ENCODE peak calls at places on chromosomes 2 and 18, in six cellular contexts. I, D, P, O, M and Z are unnamed samples.

GRCh38 chr2:219273887-219274391 is 5.2 kb upstream of the DNAJB2 start:
- DNase-seq in I (no peak), D (no peak), P (no peak), O (no peak), M (no peak), Z (no peak)

GRCh38 chr2:211751853-211752252 is 786.7 kb downstream of the ERBB4 start:
- DNase-seq in I (no peak), D (no peak), P (no peak), O (no peak), M (no peak), Z (no peak)

GRCh38 chr18:66873899-66874298 is 270.0 kb upstream of the CDH19 start:
- DNase-seq in I (no peak), D (no peak), P (no peak), O (no peak), M (no peak), Z (no peak)

GRCh38 chr2:61620244-61621159 is 82.3 kb upstream of the XPO1 start:
- DNase-seq in I (no peak), D (no peak), P (peak; percentile 50), O (peak; percentile 25), M (no peak), Z (peak; percentile 20)

GRCh38 chr2:11543337-11544216 is 9.7 kb downstream of the GREB1 start:
- DNase-seq in I (no peak), D (peak; percentile 48), P (no peak), O (no peak), M (no peak), Z (no peak)

GRCh38 chr2:233799716-233800115 is 21.6 kb downstream of the MROH2A start:
- DNase-seq in I (no peak), D (no peak), P (no peak), O (no peak), M (no peak), Z (no peak)

GRCh38 chr18:5772706-5773105 is 122.6 kb downstream of the TMEM200C start:
- DNase-seq in I (no peak), D (no peak), P (no peak), O (no peak), M (no peak), Z (no peak)

GRCh38 chr18:55265916-55266488 is 306.7 kb upstream of the CCDC68 start:
- DNase-seq in I (no peak), D (no peak), P (no peak), O (no peak), M (no peak), Z (no peak)

GRCh38 chr2:54572262-54572635 is 116.1 kb downstream of the SPTBN1 start:
- DNase-seq in I (no peak), D (no peak), P (no peak), O (no peak), M (no peak), Z (no peak)

GRCh38 chr2:47520825-47521665 is 118.1 kb downstream of the MSH2 start:
- DNase-seq in I (no peak), D (no peak), P (no peak), O (peak; percentile 93), M (peak; percentile 74), Z (peak; percentile 84)

GRCh38 chr18:25876334-25876979 is 214.0 kb downstream of the SS18 start:
- DNase-seq in I (no peak), D (no peak), P (no peak), O (no peak), M (no peak), Z (no peak)

GRCh38 chr2:47724221-47724981 is 58.5 kb upstream of the MSH6 start:
- DNase-seq in I (no peak), D (no peak), P (no peak), O (peak; percentile 76), M (peak; percentile 96), Z (no peak)

DNA sequence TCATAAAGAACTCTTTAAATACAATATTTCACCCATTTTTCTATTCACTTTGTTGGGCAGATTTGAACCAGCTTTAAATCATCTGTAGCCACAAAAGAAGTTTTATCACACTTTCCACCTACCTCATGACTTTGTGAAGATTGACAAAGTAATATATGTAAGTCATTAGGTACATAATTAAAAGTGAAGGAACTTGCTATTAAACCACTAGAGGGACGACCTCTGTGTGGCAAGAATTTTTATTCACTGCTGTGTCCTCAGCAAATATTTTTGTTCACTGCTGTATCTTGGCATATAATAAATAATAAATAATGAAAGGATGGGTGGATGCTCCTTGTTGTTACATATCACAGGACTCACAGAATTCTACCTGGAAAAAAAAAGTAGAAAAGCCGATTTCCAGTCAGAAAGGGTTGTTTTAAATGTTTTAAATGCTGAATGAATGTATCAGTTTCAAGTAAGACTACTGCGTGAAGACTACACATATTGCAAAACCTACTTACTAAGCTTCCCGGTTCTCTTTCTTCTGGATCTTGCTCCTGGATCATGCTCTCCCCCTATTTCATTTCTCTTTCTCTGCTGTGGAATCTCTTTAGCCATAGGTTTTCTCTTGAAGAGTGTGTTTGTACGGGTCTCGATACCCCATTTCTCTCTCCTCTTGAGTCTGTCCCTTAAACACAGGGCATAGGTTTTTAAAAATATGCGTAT is 44.8 kb downstream of the KCMF1 start:
- DNase-seq in I (no peak), D (no peak), P (no peak), O (no peak), M (no peak), Z (no peak)
- TF ChIP-seq CTCF in I (no peak), D (peak; percentile 23), P (no peak), O (no peak), M (no peak), Z (peak; percentile 43)

GRCh38 chr2:170481201-170481600 is 233.9 kb upstream of the SP5 start:
- DNase-seq in I (no peak), D (no peak), P (no peak), O (no peak), M (no peak), Z (no peak)

GRCh38 chr2:170486730-170487129 is 228.4 kb upstream of the SP5 start:
- DNase-seq in I (no peak), D (no peak), P (no peak), O (no peak), M (no peak), Z (no peak)

GRCh38 chr2:170488807-170489206 is 226.3 kb upstream of the SP5 start:
- DNase-seq in I (no peak), D (no peak), P (no peak), O (no peak), M (no peak), Z (no peak)

GRCh38 chr2:170485254-170485653 is 229.9 kb upstream of the SP5 start:
- DNase-seq in I (no peak), D (no peak), P (no peak), O (no peak), M (no peak), Z (no peak)
- TF ChIP-seq CTCF in I (no peak), D (no peak), P (no peak), O (no peak), M (no peak), Z (no peak)

DNA sequence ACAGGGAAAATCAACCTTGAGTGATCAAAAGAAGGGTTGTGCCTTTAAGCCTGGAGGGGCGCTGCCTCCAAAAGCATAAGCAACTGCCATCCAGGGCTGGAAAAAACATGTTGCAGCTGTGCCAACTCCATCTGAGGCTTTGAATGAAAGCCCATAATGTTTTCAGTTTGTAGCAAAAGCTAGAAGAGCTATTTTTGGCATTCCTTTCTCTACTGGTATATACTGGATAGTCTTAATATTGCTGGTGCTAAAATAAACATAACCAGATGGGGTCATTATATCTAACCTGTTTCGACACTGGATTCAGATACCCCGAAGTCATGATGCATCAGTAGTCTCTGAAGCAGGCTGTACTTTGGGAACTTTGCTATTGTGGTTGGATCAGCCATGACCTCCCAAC is 25.1 kb downstream of the ANXA4 start:
- DNase-seq in I (no peak), D (no peak), P (no peak), O (no peak), M (no peak), Z (no peak)
- TF ChIP-seq CTCF in I (no peak), D (peak; percentile 33), P (no peak), O (no peak), M (no peak), Z (no peak)

GRCh38 chr2:44009136-44009744 is 13.5 kb upstream of the LRPPRC start:
- DNase-seq in I (no peak), D (no peak), P (no peak), O (no peak), M (no peak), Z (no peak)
- TF ChIP-seq CTCF in I (no peak), D (no peak), P (peak; percentile 34), O (no peak), M (no peak), Z (no peak)

DNA sequence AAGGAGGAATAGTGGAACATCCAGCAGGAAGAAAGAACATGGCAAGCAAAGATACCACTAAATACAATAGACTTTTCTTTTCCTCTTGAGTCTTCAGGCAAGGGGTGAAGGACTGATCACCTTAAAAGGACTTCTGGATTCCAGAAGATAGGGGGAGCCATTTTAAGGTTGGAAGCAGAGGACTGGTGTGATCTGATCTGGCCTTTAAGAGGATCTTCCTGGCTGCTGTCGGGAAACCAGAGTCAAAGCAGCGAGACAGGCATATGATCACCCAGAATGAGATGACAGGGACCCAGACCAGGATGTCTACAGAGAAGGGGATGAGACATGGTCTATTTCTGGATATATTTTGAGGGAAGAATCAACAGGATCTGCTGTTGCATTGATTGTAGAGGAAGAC is 558.0 kb downstream of the STK39 start:
- DNase-seq in I (no peak), D (no peak), P (no peak), O (no peak), M (no peak), Z (no peak)
- TF ChIP-seq CTCF in I (no peak), D (no peak), P (peak; percentile 12), O (no peak), M (peak; percentile 19), Z (no peak)